ENCODE peak calls at places on chromosome 1, in six cellular contexts. One of them, this sample, is unnamed.

GRCh38 chr1:30382496-30382895 is 340.9 kb downstream of the MATN1 start:
- DNase-seq in HepG2: no peak
- DNase-seq in HCT116: no peak
- DNase-seq in H1: no peak
- DNase-seq in SK-N-SH: no peak
- DNase-seq in K562: no peak
- DNase-seq in this sample: no peak

GRCh38 chr1:18953656-18954259 is 2.7 kb downstream of the IFFO2 start:
- DNase-seq in HepG2: no peak
- DNase-seq in HCT116: no peak
- DNase-seq in H1: no peak
- DNase-seq in SK-N-SH: no peak
- DNase-seq in K562: no peak
- DNase-seq in this sample: no peak

GRCh38 chr1:202034683-202035462 is 24.5 kb downstream of the ELF3 start:
- DNase-seq in HepG2: peak
- DNase-seq in HCT116: peak
- DNase-seq in H1: peak
- DNase-seq in SK-N-SH: no peak
- DNase-seq in K562: peak
- DNase-seq in this sample: no peak

GRCh38 chr1:154176341-154176740 is 15.6 kb downstream of the TPM3 start:
- DNase-seq in HepG2: no peak
- DNase-seq in HCT116: no peak
- DNase-seq in H1: no peak
- DNase-seq in SK-N-SH: no peak
- DNase-seq in K562: no peak
- DNase-seq in this sample: no peak

GRCh38 chr1:177772621-177773020 is 197.2 kb downstream of the SEC16B start:
- DNase-seq in HepG2: no peak
- DNase-seq in HCT116: no peak
- DNase-seq in H1: no peak
- DNase-seq in SK-N-SH: no peak
- DNase-seq in K562: no peak
- DNase-seq in this sample: no peak

GRCh38 chr1:231937013-231937754 is 310.6 kb downstream of the DISC1 start:
- DNase-seq in HepG2: peak
- DNase-seq in HCT116: no peak
- DNase-seq in H1: no peak
- DNase-seq in SK-N-SH: peak
- DNase-seq in K562: no peak
- DNase-seq in this sample: no peak

GRCh38 chr1:56910441-56910985 is 55.3 kb downstream of the C8B start:
- DNase-seq in HepG2: peak
- DNase-seq in HCT116: no peak
- DNase-seq in H1: no peak
- DNase-seq in SK-N-SH: no peak
- DNase-seq in K562: no peak
- DNase-seq in this sample: no peak

GRCh38 chr1:208412994-208413393 is 168.8 kb upstream of the PLXNA2 start:
- DNase-seq in HepG2: no peak
- DNase-seq in HCT116: no peak
- DNase-seq in H1: no peak
- DNase-seq in SK-N-SH: no peak
- DNase-seq in K562: no peak
- DNase-seq in this sample: no peak

GRCh38 chr1:7752512-7753417 is 18.3 kb upstream of the VAMP3 start:
- DNase-seq in HepG2: peak
- DNase-seq in HCT116: peak
- DNase-seq in H1: no peak
- DNase-seq in SK-N-SH: peak
- DNase-seq in K562: peak
- DNase-seq in this sample: peak

GRCh38 chr1:162310337-162310736 is 66.3 kb downstream of the SPATA46 start:
- DNase-seq in HepG2: no peak
- DNase-seq in HCT116: no peak
- DNase-seq in H1: no peak
- DNase-seq in SK-N-SH: no peak
- DNase-seq in K562: no peak
- DNase-seq in this sample: no peak

GRCh38 chr1:59046730-59047157 is 250.2 kb upstream of the FGGY start:
- DNase-seq in HepG2: no peak
- DNase-seq in HCT116: no peak
- DNase-seq in H1: no peak
- DNase-seq in SK-N-SH: no peak
- DNase-seq in K562: no peak
- DNase-seq in this sample: no peak

GRCh38 chr1:108792420-108792819 is 45.9 kb downstream of the STXBP3 start:
- DNase-seq in HepG2: no peak
- DNase-seq in HCT116: no peak
- DNase-seq in H1: no peak
- DNase-seq in SK-N-SH: no peak
- DNase-seq in K562: no peak
- DNase-seq in this sample: no peak

GRCh38 chr1:240474133-240474614 is 137.8 kb downstream of the GREM2 start:
- DNase-seq in HepG2: no peak
- DNase-seq in HCT116: no peak
- DNase-seq in H1: no peak
- DNase-seq in SK-N-SH: no peak
- DNase-seq in K562: no peak
- DNase-seq in this sample: no peak

GRCh38 chr1:66980745-66981367 is 56.1 kb downstream of the MIER1 start:
- DNase-seq in HepG2: no peak
- DNase-seq in HCT116: no peak
- DNase-seq in H1: no peak
- DNase-seq in SK-N-SH: no peak
- DNase-seq in K562: no peak
- DNase-seq in this sample: no peak

GRCh38 chr1:210695041-210695440 is 366.3 kb downstream of the HHAT start:
- DNase-seq in HepG2: no peak
- DNase-seq in HCT116: no peak
- DNase-seq in H1: no peak
- DNase-seq in SK-N-SH: no peak
- DNase-seq in K562: no peak
- DNase-seq in this sample: no peak

GRCh38 chr1:71170925-71171324 is 90.1 kb upstream of the ZRANB2 start:
- DNase-seq in HepG2: no peak
- DNase-seq in HCT116: no peak
- DNase-seq in H1: no peak
- DNase-seq in SK-N-SH: no peak
- DNase-seq in K562: no peak
- DNase-seq in this sample: no peak

GRCh38 chr1:179510038-179510437 is 65.7 kb downstream of the NPHS2 start:
- DNase-seq in HepG2: no peak
- DNase-seq in HCT116: no peak
- DNase-seq in H1: no peak
- DNase-seq in SK-N-SH: no peak
- DNase-seq in K562: no peak
- DNase-seq in this sample: no peak

GRCh38 chr1:202107801-202108731 is 14.7 kb upstream of the GPR37L1 start:
- DNase-seq in HepG2: no peak
- DNase-seq in HCT116: no peak
- DNase-seq in H1: no peak
- DNase-seq in SK-N-SH: no peak
- DNase-seq in K562: peak
- DNase-seq in this sample: no peak

GRCh38 chr1:30061292-30062204 is 661.8 kb downstream of the MATN1 start:
- DNase-seq in HepG2: no peak
- DNase-seq in HCT116: no peak
- DNase-seq in H1: no peak
- DNase-seq in SK-N-SH: no peak
- DNase-seq in K562: no peak
- DNase-seq in this sample: no peak

GRCh38 chr1:154348429-154349076 is 23.2 kb downstream of the ATP8B2 start:
- DNase-seq in HepG2: no peak
- DNase-seq in HCT116: no peak
- DNase-seq in H1: no peak
- DNase-seq in SK-N-SH: no peak
- DNase-seq in K562: peak
- DNase-seq in this sample: no peak

GRCh38 chr1:158104891-158105290 is 75.8 kb upstream of the CD1D start:
- DNase-seq in HepG2: no peak
- DNase-seq in HCT116: no peak
- DNase-seq in H1: no peak
- DNase-seq in SK-N-SH: no peak
- DNase-seq in K562: no peak
- DNase-seq in this sample: no peak

GRCh38 chr1:25608488-25609178 is 8.0 kb upstream of the MAN1C1 start:
- DNase-seq in HepG2: peak
- DNase-seq in HCT116: peak
- DNase-seq in H1: no peak
- DNase-seq in SK-N-SH: peak
- DNase-seq in K562: peak
- DNase-seq in this sample: peak
- H3K4me3 ChIP-seq in HepG2: no peak
- H3K4me3 ChIP-seq in HCT116: no peak
- H3K4me3 ChIP-seq in H1: no peak
- H3K4me3 ChIP-seq in SK-N-SH: peak
- H3K4me3 ChIP-seq in K562: peak
- H3K4me3 ChIP-seq in this sample: peak

GRCh38 chr1:196933531-196934189 is 9.9 kb upstream of the CFHR2 start:
- DNase-seq in HepG2: no peak
- DNase-seq in HCT116: no peak
- DNase-seq in H1: peak
- DNase-seq in SK-N-SH: peak
- DNase-seq in K562: peak
- DNase-seq in this sample: no peak
- TF ChIP-seq SIN3A in HepG2: no peak
- TF ChIP-seq SIN3A in HCT116: no peak
- TF ChIP-seq SIN3A in H1: no peak
- TF ChIP-seq SIN3A in SK-N-SH: no peak
- TF ChIP-seq SIN3A in K562: peak
- TF ChIP-seq SIN3A in this sample: no peak

DNA sequence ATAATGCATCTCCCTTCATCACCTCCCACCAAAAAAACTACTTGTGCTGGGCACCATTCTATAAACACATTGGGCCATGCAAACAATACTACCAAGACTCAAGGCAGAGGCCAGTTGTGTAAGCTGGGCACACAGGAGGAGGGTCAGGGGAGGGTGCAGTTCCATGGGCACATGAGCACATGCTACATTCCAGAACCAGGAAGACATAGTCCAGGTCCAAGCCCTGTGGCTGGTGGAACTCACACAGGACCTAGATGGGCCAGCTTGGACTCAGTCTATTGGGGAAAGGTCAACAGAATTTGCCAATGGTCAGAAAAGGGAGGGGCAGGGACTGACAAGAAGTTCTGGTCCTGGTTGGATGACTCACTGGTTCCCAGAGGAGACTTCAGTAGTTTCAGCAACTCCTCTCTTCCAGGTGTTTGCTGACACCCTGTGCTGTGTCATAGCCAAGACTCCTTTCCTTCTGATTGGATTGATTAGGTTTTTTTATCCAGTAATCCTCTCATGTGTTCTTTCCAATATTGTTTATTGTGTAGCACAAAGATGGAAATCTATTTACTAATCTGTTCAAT is 249.7 kb downstream of the C1orf94 start:
- DNase-seq in HepG2: no peak
- DNase-seq in HCT116: no peak
- DNase-seq in H1: no peak
- DNase-seq in SK-N-SH: no peak
- DNase-seq in K562: no peak
- DNase-seq in this sample: no peak
- TF ChIP-seq CTCF in HepG2: no peak
- TF ChIP-seq CTCF in HCT116: no peak
- TF ChIP-seq CTCF in H1: no peak
- TF ChIP-seq CTCF in SK-N-SH: no peak
- TF ChIP-seq CTCF in K562: no peak
- TF ChIP-seq CTCF in this sample: no peak

DNA sequence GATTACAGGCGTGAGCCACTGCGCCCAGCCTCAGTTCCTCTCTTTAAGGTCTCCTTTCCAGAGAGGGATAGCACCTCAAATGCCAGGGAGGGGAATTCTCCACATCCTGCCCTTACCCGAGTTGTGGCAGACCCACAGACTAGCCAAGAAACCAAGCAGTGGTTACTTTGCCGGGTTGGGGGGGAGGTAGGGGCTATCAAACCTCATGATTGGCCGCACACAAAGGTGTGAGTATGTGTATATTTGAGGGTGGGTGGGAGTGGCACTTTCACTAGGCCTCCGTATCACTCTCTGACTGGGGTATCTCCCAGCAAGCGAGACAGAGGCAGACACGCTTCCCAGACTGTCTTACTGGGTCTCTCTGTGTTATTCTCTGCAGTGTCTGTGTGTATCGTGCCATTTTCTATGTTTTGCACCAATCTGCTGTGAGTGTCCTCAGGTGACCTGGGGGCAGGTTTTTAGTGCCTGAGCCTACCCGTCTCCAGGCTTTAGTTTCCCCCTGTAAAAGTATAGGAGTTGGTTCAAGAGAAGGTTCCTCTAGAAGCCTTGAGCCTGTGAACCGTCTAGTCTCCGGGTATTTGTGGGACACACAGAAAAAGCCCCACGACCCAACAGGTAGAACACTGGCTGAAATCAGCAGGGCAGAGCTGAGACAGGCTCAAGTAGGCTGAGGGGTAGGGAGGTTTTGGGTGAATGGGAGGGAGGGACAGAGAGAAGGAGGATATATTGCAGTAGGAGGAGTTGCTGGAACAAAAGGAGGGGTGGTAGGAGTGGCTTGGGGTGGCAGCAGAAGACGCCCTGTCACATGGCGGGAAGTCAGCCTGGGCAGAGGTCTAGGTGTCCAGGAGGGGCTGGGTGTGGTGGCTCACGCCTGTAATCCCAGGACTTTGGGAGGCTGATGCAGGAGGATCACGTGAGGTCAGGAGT is 10.3 kb downstream of the LMNA start:
- DNase-seq in HepG2: no peak
- DNase-seq in HCT116: no peak
- DNase-seq in H1: no peak
- DNase-seq in SK-N-SH: no peak
- DNase-seq in K562: no peak
- DNase-seq in this sample: no peak
- H3K4me3 ChIP-seq in HepG2: no peak
- H3K4me3 ChIP-seq in HCT116: peak
- H3K4me3 ChIP-seq in H1: no peak
- H3K4me3 ChIP-seq in SK-N-SH: no peak
- H3K4me3 ChIP-seq in K562: no peak
- H3K4me3 ChIP-seq in this sample: peak

This sample was measured in Panc1.